ENCODE peak calls at places on chromosomes 6 and 20, in five cellular contexts. B is SK-N-SH; A is GM23248; N is fibroblast of pulmonary artery; V is effector memory CD4-positive, alpha-beta T cell. I is an unnamed sample.

GRCh38 chr20:17161661-17162410 is 65.0 kb upstream of the PCSK2 start:
- DNase-seq in B (no peak), A (no peak), N (no peak), V (no peak), I (no peak)

GRCh38 chr20:63345328-63346100 is 15.6 kb downstream of the CHRNA4 start:
- DNase-seq in B (peak; percentile 71), A (no peak), N (no peak), V (no peak), I (peak; percentile 9)

GRCh38 chr6:147560670-147561069 is 52.2 kb downstream of the SAMD5 start:
- DNase-seq in B (no peak), A (no peak), N (no peak), V (no peak), I (no peak)

GRCh38 chr6:13120483-13121482 is 207.6 kb downstream of the TBC1D7 start:
- DNase-seq in B (peak; percentile 26), A (no peak), N (no peak), V (no peak), I (no peak)

GRCh38 chr20:17571967-17572638 is 2.2 kb downstream of the DSTN start:
- DNase-seq in B (no peak), A (no peak), N (no peak), V (no peak), I (no peak)

GRCh38 chr6:32879691-32880090 is 25.7 kb downstream of the PSMB9 start:
- DNase-seq in B (no peak), A (no peak), N (no peak), V (no peak), I (no peak)

GRCh38 chr6:158560787-158561246 is 926 bp downstream of the TMEM181 start:
- DNase-seq in B (peak; percentile 58), A (peak; percentile 76), N (no peak), V (no peak), I (no peak)

GRCh38 chr6:89186762-89187161 is 30.4 kb downstream of the GABRR1 start:
- DNase-seq in B (no peak), A (no peak), N (no peak), V (no peak), I (no peak)

GRCh38 chr6:167710521-167710920 is 116.2 kb upstream of the AFDN start:
- DNase-seq in B (peak; percentile 18), A (no peak), N (no peak), V (no peak), I (no peak)

GRCh38 chr6:49557177-49557576 is 6.7 kb downstream of the C6orf141 start:
- DNase-seq in B (no peak), A (no peak), N (no peak), V (no peak), I (no peak)

GRCh38 chr20:45647441-45648050 is 16.5 kb upstream of the WFDC9 start:
- DNase-seq in B (peak; percentile 5), A (no peak), N (no peak), V (no peak), I (no peak)

GRCh38 chr6:167079853-167080297 is 43.0 kb upstream of the CCR6 start:
- DNase-seq in B (no peak), A (no peak), N (no peak), V (peak; percentile 59), I (no peak)

GRCh38 chr6:160767019-160767646 is 65.1 kb downstream of the PLG start:
- DNase-seq in B (peak; percentile 84), A (peak; percentile 78), N (peak; percentile 51), V (no peak), I (peak; percentile 46)

GRCh38 chr6:35317483-35318199 is 20.0 kb downstream of the DEF6 start:
- DNase-seq in B (no peak), A (peak; percentile 51), N (no peak), V (no peak), I (no peak)

GRCh38 chr20:15643713-15644112 is 929.5 kb downstream of the KIF16B start:
- DNase-seq in B (no peak), A (peak; percentile 32), N (peak; percentile 20), V (no peak), I (peak; percentile 36)

GRCh38 chr20:36344517-36345132 is 38.5 kb downstream of the DLGAP4 start:
- DNase-seq in B (no peak), A (peak; percentile 62), N (peak; percentile 69), V (no peak), I (peak; percentile 41)

GRCh38 chr6:43231735-43232450 is 2.6 kb upstream of the DNPH1 start:
- DNase-seq in B (no peak), A (no peak), N (no peak), V (no peak), I (no peak)

GRCh38 chr6:43231053-43231452 is 1.8 kb upstream of the DNPH1 start:
- DNase-seq in B (no peak), A (no peak), N (no peak), V (no peak), I (no peak)

GRCh38 chr6:43228951-43229802 is at the start of gene DNPH1:
- DNase-seq in B (peak; percentile 95), A (peak; percentile 85), N (peak; percentile 65), V (peak; percentile 50), I (peak; percentile 54)

GRCh38 chr6:43226192-43226851 is 3.0 kb downstream of the DNPH1 start:
- DNase-seq in B (no peak), A (no peak), N (no peak), V (no peak), I (no peak)

GRCh38 chr6:43229803-43230239 is 540 bp upstream of the DNPH1 start:
- DNase-seq in B (no peak), A (no peak), N (no peak), V (no peak), I (no peak)
- H3K4me3 ChIP-seq in B (no peak overlapping the region), A (peak overlapping the region; percentile 74), N (peak overlapping the region; percentile 57), V (peak overlapping the region; percentile 66), I (no peak overlapping the region)

DNA sequence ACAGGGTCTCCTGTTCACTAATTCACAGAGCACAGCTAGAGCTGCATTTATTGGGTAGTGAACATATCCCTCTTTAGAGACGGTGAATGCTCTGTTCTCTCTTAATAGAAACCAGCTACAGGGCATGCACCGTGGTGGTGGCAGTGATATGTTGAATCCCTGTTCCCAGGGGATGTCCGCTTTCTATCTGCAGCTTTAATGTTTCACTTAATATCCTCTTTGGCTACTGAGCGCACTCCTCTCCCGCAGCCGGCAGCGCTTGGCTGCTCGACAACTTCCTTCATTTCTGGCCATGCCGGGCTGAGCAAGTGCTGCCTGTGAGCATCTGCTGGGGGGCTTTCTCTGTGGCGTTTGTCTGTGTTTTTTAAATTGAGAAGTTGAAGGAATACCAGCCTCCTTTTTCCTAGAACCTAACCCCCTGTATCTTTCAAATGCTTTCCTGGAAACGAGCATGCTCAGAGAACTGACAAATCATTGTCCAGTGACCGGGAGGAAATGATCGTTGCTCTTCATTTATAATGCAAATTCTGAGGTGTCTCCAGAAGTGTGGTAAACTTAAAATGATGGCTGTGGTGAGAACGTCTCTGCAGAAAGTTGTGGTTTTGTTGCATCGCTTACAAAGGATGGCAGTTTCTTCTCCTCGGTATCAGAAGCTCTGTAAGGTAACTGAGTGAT is 297.9 kb downstream of the UTRN start:
- DNase-seq in B (peak; percentile 32), A (peak; percentile 59), N (no peak), V (no peak), I (peak; percentile 42)
- H3K4me3 ChIP-seq in B (peak overlapping the region; percentile 60), A (peak overlapping the region; percentile 61), N (peak overlapping the region; percentile 9), V (peak overlapping the region; percentile 46), I (peak overlapping the region; percentile 23)

DNA sequence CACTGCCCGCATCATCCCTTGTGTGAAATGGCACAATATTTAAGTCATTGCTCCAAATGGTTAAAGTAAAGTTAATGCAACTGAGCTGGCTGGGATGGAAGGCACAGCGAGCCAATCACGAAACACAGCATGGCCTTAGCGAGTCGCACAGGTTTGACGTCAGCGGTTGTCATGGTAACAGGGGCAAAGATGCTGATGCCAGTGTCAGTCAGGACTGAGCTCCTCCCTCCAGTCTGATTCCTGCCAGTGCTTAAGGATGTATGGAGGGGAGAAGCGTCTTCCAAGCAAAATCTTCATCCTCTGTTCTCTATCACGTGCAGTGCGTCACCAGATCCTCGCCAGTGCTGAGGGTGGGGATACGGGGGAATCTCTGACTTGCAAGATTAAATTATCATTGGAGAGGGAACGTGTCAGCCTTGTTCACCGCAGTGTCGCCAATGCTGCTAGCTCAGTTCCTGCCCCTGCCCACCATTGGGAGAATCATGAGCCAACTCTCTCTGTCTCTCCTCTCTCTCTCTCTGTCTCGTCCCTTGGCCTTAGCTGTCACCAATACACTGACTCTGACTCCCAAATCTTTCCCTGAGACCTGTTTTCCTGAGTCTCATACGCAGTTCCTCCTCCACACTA is 24.5 kb downstream of the TSPYL4 start:
- DNase-seq in B (peak; percentile 84), A (peak; percentile 97), N (peak; percentile 97), V (no peak), I (peak; percentile 97)
- H3K4me3 ChIP-seq in B (peak overlapping the region; percentile 64), A (peak overlapping the region; percentile 74), N (peak overlapping the region; percentile 45), V (no peak overlapping the region), I (peak overlapping the region; percentile 47)

GRCh38 chr6:150685860-150686259 is 86.2 kb downstream of the PLEKHG1 start:
- DNase-seq in B (peak; percentile 41), A (peak; percentile 43), N (peak; percentile 6), V (peak; percentile 2), I (peak; percentile 22)

GRCh38 chr6:150686566-150686965 is 86.9 kb downstream of the PLEKHG1 start:
- DNase-seq in B (no peak), A (no peak), N (no peak), V (no peak), I (no peak)

GRCh38 chr6:150689900-150690590 is 90.4 kb downstream of the PLEKHG1 start:
- DNase-seq in B (no peak), A (no peak), N (no peak), V (no peak), I (no peak)

GRCh38 chr6:150684715-150685459 is 85.2 kb downstream of the PLEKHG1 start:
- DNase-seq in B (no peak), A (no peak), N (no peak), V (no peak), I (no peak)

GRCh38 chr6:150687508-150687907 is 87.8 kb downstream of the PLEKHG1 start:
- DNase-seq in B (no peak), A (no peak), N (no peak), V (no peak), I (peak; percentile 14)
- H3K4me3 ChIP-seq in B (no peak overlapping the region), A (no peak overlapping the region), N (no peak overlapping the region), V (no peak overlapping the region), I (no peak overlapping the region)

GRCh38 chr20:3678198-3678597 is 3.6 kb downstream of the ADAM33 start:
- DNase-seq in B (no peak), A (no peak), N (no peak), V (no peak), I (no peak)

GRCh38 chr20:3680701-3681351 is 984 bp downstream of the ADAM33 start:
- DNase-seq in B (no peak), A (peak; percentile 39), N (no peak), V (no peak), I (no peak)

GRCh38 chr20:3681352-3681930 is 369 bp downstream of the ADAM33 start:
- DNase-seq in B (no peak), A (no peak), N (no peak), V (no peak), I (no peak)

GRCh38 chr20:3678893-3679720 is 2.7 kb downstream of the ADAM33 start:
- DNase-seq in B (no peak), A (peak; percentile 55), N (no peak), V (no peak), I (peak; percentile 52)

GRCh38 chr20:3679749-3680700 is 1.8 kb downstream of the ADAM33 start:
- DNase-seq in B (peak; percentile 59), A (peak; percentile 91), N (peak; percentile 50), V (no peak), I (peak; percentile 92)
- H3K4me3 ChIP-seq in B (no peak overlapping the region), A (peak overlapping the region; percentile 73), N (peak overlapping the region; percentile 51), V (no peak overlapping the region), I (peak overlapping the region; percentile 68)